ENCODE peak calls at places on chromosomes 2 and 18, in nine cellular contexts. C is hepatocyte, I is left ventricle myocardium inferior, J is upper lobe of right lung, F is transverse colon, N is AG04449, H is tibial artery, R is tibial nerve, Q is astrocyte of the spinal cord. S is an unnamed sample.

GRCh38 chr2:9141379-9141667 is 65.3 kb upstream of the ASAP2 start:
- DNase-seq in C (no peak), I (no peak), J (no peak), F (no peak), N (no peak), H (no peak), R (no peak), Q (no peak), S (no peak)

GRCh38 chr2:82731824-82732223 is 1727.3 kb downstream of the SUCLG1 start:
- DNase-seq in C (no peak), I (no peak), J (no peak), F (no peak), N (no peak), H (no peak), R (no peak), Q (no peak), S (peak)

GRCh38 chr2:25378731-25379490 is 37.2 kb upstream of the DNMT3A start:
- DNase-seq in C (peak), I (no peak), J (peak), F (no peak), N (no peak), H (peak), R (no peak), Q (peak), S (no peak)

GRCh38 chr2:75098856-75099255 is 100.5 kb downstream of the TACR1 start:
- DNase-seq in C (peak), I (no peak), J (no peak), F (no peak), N (no peak), H (no peak), R (no peak), Q (peak), S (no peak)

GRCh38 chr18:54187372-54187771 is 37.1 kb downstream of the MBD2 start:
- DNase-seq in C (peak), I (no peak), J (no peak), F (peak), N (no peak), H (no peak), R (no peak), Q (no peak), S (no peak)

GRCh38 chr2:170013802-170014551 is 164.0 kb upstream of the MYO3B start:
- DNase-seq in C (peak), I (no peak), J (no peak), F (no peak), N (no peak), H (no peak), R (no peak), Q (no peak), S (no peak)

GRCh38 chr2:175981546-175981945 is 20.5 kb downstream of the LNPK start:
- DNase-seq in C (no peak), I (no peak), J (no peak), F (no peak), N (no peak), H (no peak), R (no peak), Q (no peak), S (no peak)

GRCh38 chr18:42048150-42048549 is 93.1 kb downstream of the PIK3C3 start:
- DNase-seq in C (peak), I (no peak), J (no peak), F (no peak), N (peak), H (no peak), R (no peak), Q (peak), S (no peak)

GRCh38 chr2:127514485-127514884 is 11.8 kb downstream of the IWS1 start:
- DNase-seq in C (no peak), I (peak), J (no peak), F (no peak), N (no peak), H (no peak), R (no peak), Q (no peak), S (no peak)

GRCh38 chr2:233399306-233400225 is 45.3 kb downstream of the DGKD start:
- DNase-seq in C (no peak), I (no peak), J (no peak), F (no peak), N (no peak), H (no peak), R (no peak), Q (no peak), S (no peak)

GRCh38 chr2:62467475-62468321 is 38.3 kb downstream of the TMEM17 start:
- DNase-seq in C (no peak), I (peak), J (no peak), F (no peak), N (no peak), H (no peak), R (peak), Q (peak), S (no peak)

GRCh38 chr2:114729025-114729424 is 286.6 kb downstream of the DPP10 start:
- DNase-seq in C (peak), I (no peak), J (no peak), F (no peak), N (no peak), H (no peak), R (no peak), Q (no peak), S (peak)

GRCh38 chr2:98803747-98804650 is 73.1 kb upstream of the MGAT4A start:
- DNase-seq in C (no peak), I (no peak), J (no peak), F (no peak), N (no peak), H (no peak), R (no peak), Q (no peak), S (no peak)

GRCh38 chr2:24831736-24832421 is 38.7 kb downstream of the CENPO start:
- DNase-seq in C (no peak), I (peak), J (peak), F (no peak), N (no peak), H (peak), R (no peak), Q (no peak), S (peak)

GRCh38 chr2:39142012-39142346 is 21.1 kb upstream of the SOS1 start:
- DNase-seq in C (no peak), I (no peak), J (no peak), F (no peak), N (no peak), H (no peak), R (no peak), Q (no peak), S (no peak)

GRCh38 chr2:84901593-84902120 is 3.8 kb upstream of the TMSB10 start:
- DNase-seq in C (no peak), I (no peak), J (no peak), F (no peak), N (no peak), H (no peak), R (no peak), Q (peak), S (no peak)

GRCh38 chr2:84905181-84906107 is at the start of gene TMSB10:
- DNase-seq in C (peak), I (peak), J (peak), F (peak), N (no peak), H (peak), R (peak), Q (peak), S (no peak)

GRCh38 chr2:133791191-133791590 is 222.9 kb upstream of the NCKAP5 start:
- DNase-seq in C (no peak), I (no peak), J (no peak), F (no peak), N (peak), H (no peak), R (no peak), Q (peak), S (no peak)

GRCh38 chr2:191270303-191271178 is 25.3 kb downstream of the MYO1B start:
- DNase-seq in C (no peak), I (no peak), J (no peak), F (no peak), N (no peak), H (no peak), R (no peak), Q (no peak), S (no peak)

GRCh38 chr2:208440716-208441115 is 34.1 kb downstream of the PTH2R start:
- DNase-seq in C (no peak), I (no peak), J (no peak), F (no peak), N (no peak), H (no peak), R (no peak), Q (no peak), S (no peak)

GRCh38 chr2:44578401-44579135 is 216.8 kb downstream of the CAMKMT start:
- DNase-seq in C (no peak), I (no peak), J (no peak), F (no peak), N (no peak), H (no peak), R (no peak), Q (peak), S (no peak)

GRCh38 chr2:101305492-101306123 is 2.9 kb downstream of the RNF149 start:
- DNase-seq in C (peak), I (no peak), J (no peak), F (no peak), N (no peak), H (no peak), R (no peak), Q (peak), S (no peak)

GRCh38 chr18:22550366-22550765 is 132.7 kb upstream of the CTAGE1 start:
- DNase-seq in C (no peak), I (no peak), J (no peak), F (no peak), N (no peak), H (no peak), R (no peak), Q (no peak), S (no peak)

GRCh38 chr2:104794416-104794815 is 59.5 kb upstream of the POU3F3 start:
- DNase-seq in C (no peak), I (no peak), J (no peak), F (no peak), N (no peak), H (no peak), R (no peak), Q (peak), S (no peak)

GRCh38 chr2:236103981-236104380 is 64.2 kb downstream of the GBX2 start:
- DNase-seq in C (no peak), I (no peak), J (peak), F (no peak), N (no peak), H (no peak), R (no peak), Q (no peak), S (no peak)

GRCh38 chr2:167826906-167827305 is 420.5 kb downstream of the STK39 start:
- DNase-seq in C (no peak), I (no peak), J (no peak), F (no peak), N (no peak), H (no peak), R (no peak), Q (no peak), S (no peak)

GRCh38 chr2:234615643-234616356 is 118.9 kb upstream of the ARL4C start:
- DNase-seq in C (no peak), I (no peak), J (no peak), F (no peak), N (no peak), H (no peak), R (no peak), Q (no peak), S (no peak)

GRCh38 chr2:8642332-8643078 is 39.4 kb upstream of the ID2 start:
- DNase-seq in C (no peak), I (no peak), J (no peak), F (no peak), N (no peak), H (no peak), R (no peak), Q (no peak), S (no peak)

GRCh38 chr18:27223570-27224340 is 38.6 kb upstream of the CHST9 start:
- DNase-seq in C (no peak), I (no peak), J (no peak), F (no peak), N (no peak), H (no peak), R (no peak), Q (no peak), S (no peak)

GRCh38 chr2:23286765-23287155 is 98.2 kb upstream of the KLHL29 start:
- DNase-seq in C (peak), I (peak), J (no peak), F (peak), N (no peak), H (peak), R (peak), Q (peak), S (no peak)

GRCh38 chr2:201730651-201731280 is 32.3 kb upstream of the MPP4 start:
- DNase-seq in C (no peak), I (no peak), J (no peak), F (no peak), N (no peak), H (no peak), R (no peak), Q (no peak), S (no peak)

GRCh38 chr18:23422751-23423418 is 30.2 kb upstream of the RIOK3 start:
- DNase-seq in C (peak), I (peak), J (peak), F (peak), N (no peak), H (no peak), R (no peak), Q (no peak), S (no peak)

GRCh38 chr18:7824970-7825369 is 257.9 kb downstream of the PTPRM start:
- DNase-seq in C (no peak), I (peak), J (no peak), F (no peak), N (no peak), H (no peak), R (no peak), Q (no peak), S (no peak)

GRCh38 chr2:236403125-236403524 is 138.9 kb upstream of the ASB18 start:
- DNase-seq in C (no peak), I (no peak), J (no peak), F (no peak), N (no peak), H (no peak), R (no peak), Q (no peak), S (no peak)

GRCh38 chr2:25301453-25302352 is 40.0 kb downstream of the DNMT3A start:
- DNase-seq in C (no peak), I (no peak), J (no peak), F (peak), N (peak), H (no peak), R (no peak), Q (peak), S (no peak)

GRCh38 chr2:3472966-3473365 is 46.4 kb downstream of the ADI1 start:
- DNase-seq in C (no peak), I (peak), J (no peak), F (no peak), N (no peak), H (no peak), R (no peak), Q (no peak), S (no peak)
- H3K4me3 ChIP-seq in C (no peak), I (no peak), J (no peak), F (no peak), N (no peak), H (no peak), R (no peak), Q (no peak), S (no peak)

GRCh38 chr18:471701-472100 is 28.8 kb downstream of the COLEC12 start:
- DNase-seq in C (no peak), I (no peak), J (no peak), F (no peak), N (no peak), H (no peak), R (no peak), Q (no peak), S (no peak)
- TF ChIP-seq CTCF in C (no peak), I (no peak), J (no peak), F (no peak), N (no peak), H (no peak), R (no peak), Q (no peak), S (no peak)

DNA sequence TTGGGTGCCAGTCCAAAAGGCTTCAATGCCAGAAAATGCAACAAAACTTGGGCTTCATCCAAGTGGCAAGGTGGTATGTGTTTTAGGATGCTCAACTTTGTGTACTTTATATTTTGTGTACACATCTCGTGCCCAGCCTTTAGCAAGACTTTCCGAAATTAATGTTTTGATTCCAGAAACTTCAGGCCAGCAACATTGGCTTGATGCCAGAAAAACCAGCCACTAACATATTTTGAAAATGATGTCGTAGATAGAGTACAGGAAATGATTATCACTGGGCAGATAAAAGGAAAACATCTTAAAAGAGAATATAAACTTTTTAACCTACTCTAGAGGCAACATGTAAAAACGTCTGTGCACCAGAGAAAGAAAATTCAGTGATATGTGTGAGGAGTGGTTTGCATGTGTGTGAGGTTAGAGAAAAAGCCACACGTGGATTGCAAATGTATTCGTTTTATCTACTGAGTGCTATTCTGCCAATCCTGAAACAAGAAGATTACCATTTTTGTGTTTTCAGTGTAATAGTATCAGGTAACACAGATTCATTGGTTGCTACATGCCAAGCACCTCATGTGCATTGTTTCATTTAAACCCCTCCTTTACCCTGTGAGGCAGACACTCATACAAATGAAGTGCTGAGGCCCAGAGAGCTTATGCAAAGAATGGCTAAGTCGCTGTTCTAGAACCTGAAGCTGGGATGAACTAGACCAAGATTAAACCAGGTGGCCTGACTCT is 264.8 kb downstream of the C1D start:
- DNase-seq in C (peak), I (no peak), J (no peak), F (no peak), N (no peak), H (no peak), R (no peak), Q (peak), S (peak)
- H3K4me3 ChIP-seq in C (no peak), I (no peak), J (no peak), F (no peak), N (no peak), H (no peak), R (no peak), Q (no peak), S (no peak)

DNA sequence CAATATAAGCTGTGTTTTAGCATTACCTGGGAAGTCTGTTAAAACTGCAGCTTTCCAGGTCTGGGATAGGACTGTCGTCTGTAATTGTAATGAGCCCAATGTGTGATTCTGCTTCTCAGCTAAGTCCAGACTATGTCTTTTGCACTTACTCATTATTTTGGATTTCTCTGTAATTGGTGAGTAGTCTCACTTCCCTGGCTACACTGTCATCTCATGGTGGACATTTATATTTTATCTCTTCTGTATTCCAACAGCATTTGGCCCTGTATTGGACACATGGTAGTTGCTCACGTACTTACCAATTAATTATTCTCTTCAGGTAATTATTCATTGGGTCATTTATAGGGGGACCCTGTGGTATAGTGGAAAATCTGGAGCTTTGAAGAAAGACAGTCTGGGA is 28.0 kb downstream of the LHCGR start:
- DNase-seq in C (peak), I (no peak), J (no peak), F (no peak), N (no peak), H (no peak), R (no peak), Q (no peak), S (no peak)
- TF ChIP-seq CTCF in C (peak), I (no peak), J (no peak), F (no peak), N (no peak), H (no peak), R (no peak), Q (no peak), S (peak)